ENCODE peak calls at places on chromosomes 1 and 21, in four cellular contexts. One of them, this sample, is unnamed.
A peak's percentile ranks its signal among the peaks of the same experiment; 100 is the strongest.

GRCh38 chr1:2428490-2428889 is 16.1 kb upstream of the PEX10 start:
- DNase-seq in SK-N-SH: no peak
- DNase-seq in adipocyte: no peak
- DNase-seq in body of pancreas: no peak
- DNase-seq in this sample: no peak

GRCh38 chr1:5254975-5255374 is 600.6 kb downstream of the AJAP1 start:
- DNase-seq in SK-N-SH: no peak
- DNase-seq in adipocyte: no peak
- DNase-seq in body of pancreas: no peak
- DNase-seq in this sample: no peak

GRCh38 chr21:42216726-42217572 is 2.0 kb upstream of the ABCG1 start:
- DNase-seq in SK-N-SH: no peak
- DNase-seq in adipocyte: no peak
- DNase-seq in body of pancreas: no peak
- DNase-seq in this sample: no peak

GRCh38 chr1:93738075-93738622 is 56.5 kb upstream of the BCAR3 start:
- DNase-seq in SK-N-SH: no peak
- DNase-seq in adipocyte: peak; percentile 70
- DNase-seq in body of pancreas: no peak
- DNase-seq in this sample: no peak

GRCh38 chr1:229229137-229229720 is 41.7 kb upstream of the RAB4A start:
- DNase-seq in SK-N-SH: no peak
- DNase-seq in adipocyte: peak; percentile 37
- DNase-seq in body of pancreas: peak; percentile 55
- DNase-seq in this sample: no peak

GRCh38 chr1:181033799-181034391 is at the start of gene MR1:
- DNase-seq in SK-N-SH: peak; percentile 42
- DNase-seq in adipocyte: peak; percentile 94
- DNase-seq in body of pancreas: peak; percentile 65
- DNase-seq in this sample: no peak

GRCh38 chr1:93845554-93846150 is 33.4 kb downstream of the DNTTIP2 start:
- DNase-seq in SK-N-SH: no peak
- DNase-seq in adipocyte: peak; percentile 83
- DNase-seq in body of pancreas: peak; percentile 31
- DNase-seq in this sample: no peak

GRCh38 chr1:1431006-1431844 is 4.3 kb upstream of the VWA1 start:
- DNase-seq in SK-N-SH: no peak
- DNase-seq in adipocyte: no peak
- DNase-seq in body of pancreas: no peak
- DNase-seq in this sample: no peak

GRCh38 chr21:25573409-25574206 is 33.7 kb downstream of the MRPL39 start:
- DNase-seq in SK-N-SH: peak; percentile 27
- DNase-seq in adipocyte: peak; percentile 85
- DNase-seq in body of pancreas: no peak
- DNase-seq in this sample: no peak

GRCh38 chr1:3668585-3669300 is 16.4 kb downstream of the TP73 start:
- DNase-seq in SK-N-SH: no peak
- DNase-seq in adipocyte: no peak
- DNase-seq in body of pancreas: peak; percentile 97
- DNase-seq in this sample: no peak

GRCh38 chr1:110433803-110434202 is 17.1 kb upstream of the PROK1 start:
- DNase-seq in SK-N-SH: no peak
- DNase-seq in adipocyte: peak; percentile 43
- DNase-seq in body of pancreas: peak; percentile 47
- DNase-seq in this sample: no peak

GRCh38 chr1:24541711-24542346 is 14.1 kb upstream of the NCMAP start:
- DNase-seq in SK-N-SH: peak; percentile 46
- DNase-seq in adipocyte: no peak
- DNase-seq in body of pancreas: no peak
- DNase-seq in this sample: no peak

GRCh38 chr1:91555074-91555730 is 54.6 kb downstream of the CDC7 start:
- DNase-seq in SK-N-SH: no peak
- DNase-seq in adipocyte: peak; percentile 28
- DNase-seq in body of pancreas: no peak
- DNase-seq in this sample: no peak

GRCh38 chr1:1927751-1928150 is 8.7 kb upstream of the TMEM52 start:
- DNase-seq in SK-N-SH: no peak
- DNase-seq in adipocyte: no peak
- DNase-seq in body of pancreas: no peak
- DNase-seq in this sample: no peak

GRCh38 chr1:84635261-84635848 is 54.9 kb downstream of the SSX2IP start:
- DNase-seq in SK-N-SH: no peak
- DNase-seq in adipocyte: no peak
- DNase-seq in body of pancreas: no peak
- DNase-seq in this sample: no peak

GRCh38 chr1:8374812-8375211 is 56.9 kb downstream of the SLC45A1 start:
- DNase-seq in SK-N-SH: no peak
- DNase-seq in adipocyte: peak; percentile 27
- DNase-seq in body of pancreas: peak; percentile 48
- DNase-seq in this sample: no peak

GRCh38 chr1:3170566-3171453 is 101.8 kb downstream of the PRDM16 start:
- DNase-seq in SK-N-SH: peak; percentile 89
- DNase-seq in adipocyte: peak; percentile 13
- DNase-seq in body of pancreas: peak; percentile 90
- DNase-seq in this sample: no peak

GRCh38 chr1:14924455-14925325 is 228.9 kb upstream of the TMEM51 start:
- DNase-seq in SK-N-SH: peak; percentile 90
- DNase-seq in adipocyte: peak; percentile 86
- DNase-seq in body of pancreas: peak; percentile 56
- DNase-seq in this sample: no peak

GRCh38 chr1:215567491-215568286 is 585 bp downstream of the KCTD3 start:
- DNase-seq in SK-N-SH: peak; percentile 77
- DNase-seq in adipocyte: peak; percentile 77
- DNase-seq in body of pancreas: peak; percentile 72
- DNase-seq in this sample: no peak

GRCh38 chr1:172068334-172068733 is 227.0 kb downstream of the DNM3 start:
- DNase-seq in SK-N-SH: no peak
- DNase-seq in adipocyte: no peak
- DNase-seq in body of pancreas: no peak
- DNase-seq in this sample: no peak

GRCh38 chr1:35637401-35637809 is 3.9 kb downstream of the PSMB2 start:
- DNase-seq in SK-N-SH: no peak
- DNase-seq in adipocyte: peak; percentile 79
- DNase-seq in body of pancreas: no peak
- DNase-seq in this sample: no peak

GRCh38 chr1:51622455-51622913 is 5.6 kb downstream of the OSBPL9 start:
- DNase-seq in SK-N-SH: no peak
- DNase-seq in adipocyte: peak; percentile 69
- DNase-seq in body of pancreas: peak; percentile 45
- DNase-seq in this sample: no peak

GRCh38 chr1:93702102-93702827 is 20.6 kb upstream of the BCAR3 start:
- DNase-seq in SK-N-SH: peak; percentile 74
- DNase-seq in adipocyte: no peak
- DNase-seq in body of pancreas: no peak
- DNase-seq in this sample: no peak

GRCh38 chr1:163758977-163759670 is 437.4 kb downstream of the NUF2 start:
- DNase-seq in SK-N-SH: no peak
- DNase-seq in adipocyte: peak; percentile 50
- DNase-seq in body of pancreas: no peak
- DNase-seq in this sample: no peak

GRCh38 chr1:76190749-76191424 is 116.3 kb downstream of the ST6GALNAC3 start:
- DNase-seq in SK-N-SH: no peak
- DNase-seq in adipocyte: no peak
- DNase-seq in body of pancreas: no peak
- DNase-seq in this sample: no peak

GRCh38 chr1:39408641-39409054 is 82.8 kb upstream of the BMP8A start:
- DNase-seq in SK-N-SH: peak; percentile 99
- DNase-seq in adipocyte: peak; percentile 99
- DNase-seq in body of pancreas: peak; percentile 97
- DNase-seq in this sample: peak; percentile 43

GRCh38 chr21:42572906-42573495 is 59.3 kb downstream of the SLC37A1 start:
- DNase-seq in SK-N-SH: no peak
- DNase-seq in adipocyte: no peak
- DNase-seq in body of pancreas: peak; percentile 1
- DNase-seq in this sample: no peak

GRCh38 chr1:19484793-19485361 is 462 bp downstream of the CAPZB start:
- DNase-seq in SK-N-SH: peak; percentile 76
- DNase-seq in adipocyte: peak; percentile 54
- DNase-seq in body of pancreas: no peak
- DNase-seq in this sample: no peak

GRCh38 chr1:178389441-178389840 is 107.3 kb downstream of the CLEC20A start:
- DNase-seq in SK-N-SH: no peak
- DNase-seq in adipocyte: peak; percentile 22
- DNase-seq in body of pancreas: no peak
- DNase-seq in this sample: no peak

GRCh38 chr1:51564124-51564523 is 45.1 kb upstream of the EPS15 start:
- DNase-seq in SK-N-SH: no peak
- DNase-seq in adipocyte: peak; percentile 72
- DNase-seq in body of pancreas: peak; percentile 22
- DNase-seq in this sample: no peak

GRCh38 chr1:232786845-232787455 is 18.3 kb upstream of the MAP10 start:
- DNase-seq in SK-N-SH: no peak
- DNase-seq in adipocyte: no peak
- DNase-seq in body of pancreas: no peak
- DNase-seq in this sample: no peak
- H3K36me3 ChIP-seq in SK-N-SH: no peaks in the 10 kb centered on the region
- H3K36me3 ChIP-seq in adipocyte: no peaks in the 10 kb centered on the region
- H3K36me3 ChIP-seq in body of pancreas: no peaks in the 10 kb centered on the region
- H3K36me3 ChIP-seq in this sample: no peaks in the 10 kb centered on the region

GRCh38 chr1:223717123-223717522 is 4.8 kb downstream of the CAPN2 start:
- DNase-seq in SK-N-SH: no peak
- DNase-seq in adipocyte: no peak
- DNase-seq in body of pancreas: no peak
- DNase-seq in this sample: no peak
- H3K4me1 ChIP-seq in SK-N-SH: peaks cover 36% of the 10 kb centered on the region
- H3K4me1 ChIP-seq in adipocyte: peaks cover 63% of the 10 kb centered on the region
- H3K4me1 ChIP-seq in body of pancreas: peaks cover 50% of the 10 kb centered on the region
- H3K4me1 ChIP-seq in this sample: peaks cover 50% of the 10 kb centered on the region

GRCh38 chr21:33212159-33212851 is 17.4 kb upstream of the IFNAR2 start:
- DNase-seq in SK-N-SH: no peak
- DNase-seq in adipocyte: peak; percentile 25
- DNase-seq in body of pancreas: no peak
- DNase-seq in this sample: no peak
- H3K4me3 ChIP-seq in SK-N-SH: no peak overlapping the region
- H3K4me3 ChIP-seq in adipocyte: peak overlapping the region; percentile 10
- H3K4me3 ChIP-seq in body of pancreas: no peak overlapping the region
- H3K4me3 ChIP-seq in this sample: no peak overlapping the region

GRCh38 chr1:154222918-154223317 is 2.2 kb downstream of the UBAP2L start:
- DNase-seq in SK-N-SH: no peak
- DNase-seq in adipocyte: peak; percentile 2
- DNase-seq in body of pancreas: no peak
- DNase-seq in this sample: no peak
- H3K36me3 ChIP-seq in SK-N-SH: peaks cover 58% of the 10 kb centered on the region
- H3K36me3 ChIP-seq in adipocyte: peaks cover 43% of the 10 kb centered on the region
- H3K36me3 ChIP-seq in body of pancreas: no peaks in the 10 kb centered on the region
- H3K36me3 ChIP-seq in this sample: peaks cover 5% of the 10 kb centered on the region

GRCh38 chr1:225772323-225772768 is 5.3 kb upstream of the SRP9 start:
- DNase-seq in SK-N-SH: peak; percentile 79
- DNase-seq in adipocyte: peak; percentile 97
- DNase-seq in body of pancreas: peak; percentile 96
- DNase-seq in this sample: no peak
- H3K4me1 ChIP-seq in SK-N-SH: peaks cover 48% of the 10 kb centered on the region
- H3K4me1 ChIP-seq in adipocyte: peaks cover 35% of the 10 kb centered on the region
- H3K4me1 ChIP-seq in body of pancreas: peaks cover 65% of the 10 kb centered on the region
- H3K4me1 ChIP-seq in this sample: peaks cover 24% of the 10 kb centered on the region

DNA sequence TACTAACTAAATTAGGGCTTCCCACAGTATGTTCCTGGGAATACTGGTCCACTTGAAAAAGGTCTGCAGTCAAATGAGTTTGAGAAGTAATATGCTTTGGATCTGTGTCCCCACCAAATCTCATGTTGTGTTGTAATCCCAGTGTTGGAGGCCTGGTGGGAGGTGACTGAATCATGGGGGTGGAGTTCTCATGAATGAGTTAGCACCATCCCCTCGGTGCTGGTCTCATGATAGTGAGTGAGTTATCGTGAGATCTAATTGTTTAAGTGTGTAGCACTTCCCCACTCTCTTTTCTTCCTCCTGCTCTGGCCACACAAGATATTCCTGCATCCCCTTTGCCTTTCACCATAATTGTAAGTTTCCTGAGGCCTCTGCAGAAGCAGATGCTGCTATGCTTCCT is 16.9 kb upstream of the DMRTB1 start:
- DNase-seq in SK-N-SH: no peak
- DNase-seq in adipocyte: peak; percentile 55
- DNase-seq in body of pancreas: no peak
- DNase-seq in this sample: no peak
- H3K4me3 ChIP-seq in SK-N-SH: no peak overlapping the region
- H3K4me3 ChIP-seq in adipocyte: no peak overlapping the region
- H3K4me3 ChIP-seq in body of pancreas: no peak overlapping the region
- H3K4me3 ChIP-seq in this sample: no peak overlapping the region

DNA sequence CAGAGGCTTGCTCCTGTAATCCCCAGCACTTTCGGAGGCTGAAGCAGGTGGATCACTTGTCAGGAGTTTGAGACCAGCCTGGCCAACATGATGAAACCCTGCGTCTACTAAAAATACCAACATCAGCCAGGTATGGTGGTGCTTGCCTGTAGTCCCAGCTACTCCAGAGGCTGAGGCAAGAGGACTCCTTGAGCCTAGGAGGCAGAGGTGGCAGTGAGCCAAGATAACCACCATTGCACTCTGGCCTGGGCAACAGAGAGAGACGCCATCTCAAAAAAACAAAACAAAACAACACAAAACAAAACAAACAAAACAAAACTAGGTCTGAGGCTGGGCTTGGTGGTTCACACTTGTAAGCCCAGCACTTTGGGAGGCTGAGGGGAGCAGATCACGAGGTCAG is 38.7 kb upstream of the RAP1GAP start:
- DNase-seq in SK-N-SH: no peak
- DNase-seq in adipocyte: no peak
- DNase-seq in body of pancreas: no peak
- DNase-seq in this sample: no peak
- H3K36me3 ChIP-seq in SK-N-SH: peaks cover 67% of the 10 kb centered on the region
- H3K36me3 ChIP-seq in adipocyte: peaks cover 44% of the 10 kb centered on the region
- H3K36me3 ChIP-seq in body of pancreas: no peaks in the 10 kb centered on the region
- H3K36me3 ChIP-seq in this sample: no peaks in the 10 kb centered on the region

GRCh38 chr21:35024475-35024874 is 24.6 kb downstream of the RUNX1 start:
- DNase-seq in SK-N-SH: no peak
- DNase-seq in adipocyte: no peak
- DNase-seq in body of pancreas: no peak
- DNase-seq in this sample: no peak
- H3K4me1 ChIP-seq in SK-N-SH: no peaks in the 10 kb centered on the region
- H3K4me1 ChIP-seq in adipocyte: peaks cover 16% of the 10 kb centered on the region
- H3K4me1 ChIP-seq in body of pancreas: peaks cover 7% of the 10 kb centered on the region
- H3K4me1 ChIP-seq in this sample: no peaks in the 10 kb centered on the region

This sample was measured in esophagus squamous epithelium.